ENCODE peak calls at places on chromosomes 5 and 9, in seven cellular contexts. J, F, I, G, H, K and Z are unnamed samples.

GRCh38 chr5:10555134-10555733 is 8.6 kb upstream of the ANKRD33B start:
- DNase-seq in F (no peak), H (peak; percentile 77), K (no peak), J (no peak), G (no peak), I (peak; percentile 54), Z (peak; percentile 93)

GRCh38 chr5:107601076-107601475 is 69.7 kb downstream of the EFNA5 start:
- DNase-seq in G (no peak), H (no peak), K (no peak), J (no peak), I (no peak), F (no peak), Z (no peak)

GRCh38 chr5:66669086-66669861 is 73.1 kb downstream of the MAST4 start:
- DNase-seq in F (no peak), G (no peak), K (no peak), J (peak; percentile 18), H (no peak), I (no peak), Z (no peak)

GRCh38 chr9:29644514-29644913 is 2071.2 kb upstream of the C9orf72 start:
- DNase-seq in K (no peak), H (no peak), J (no peak), F (no peak), I (no peak), G (no peak), Z (no peak)

GRCh38 chr5:17012289-17012688 is 76.2 kb upstream of the MYO10 start:
- DNase-seq in H (peak; percentile 16), K (no peak), F (no peak), J (no peak), I (peak; percentile 39), G (no peak), Z (peak; percentile 65)

GRCh38 chr9:8856686-8857329 is 1057.2 kb upstream of the DMAC1 start:
- DNase-seq in K (no peak), G (no peak), J (no peak), H (peak; percentile 76), F (no peak), I (no peak), Z (no peak)

GRCh38 chr9:109887079-109887478 is 107.1 kb downstream of the PALM2AKAP2 start:
- DNase-seq in G (no peak), J (no peak), F (no peak), H (no peak), K (peak; percentile 47), I (peak; percentile 47), Z (no peak)

GRCh38 chr5:145981612-145982571 is 45.5 kb downstream of the SH3RF2 start:
- DNase-seq in G (no peak), F (no peak), I (no peak), J (peak; percentile 26), H (no peak), K (no peak), Z (no peak)

GRCh38 chr9:101166717-101167116 is 138.2 kb downstream of the PLPPR1 start:
- DNase-seq in J (no peak), K (no peak), I (no peak), F (no peak), G (no peak), H (no peak), Z (no peak)

GRCh38 chr5:112634796-112635195 is 102.9 kb upstream of the APC start:
- DNase-seq in H (peak; percentile 33), J (no peak), G (no peak), I (no peak), K (no peak), F (no peak), Z (no peak)

GRCh38 chr5:140400730-140401361 is 787 bp upstream of the ANKHD1 start:
- DNase-seq in J (peak; percentile 96), I (peak; percentile 97), K (peak; percentile 95), F (peak; percentile 96), H (peak; percentile 100), G (peak; percentile 82), Z (peak; percentile 98)

GRCh38 chr5:1400211-1400855 is 44.9 kb downstream of the SLC6A3 start:
- DNase-seq in G (no peak), K (no peak), J (no peak), I (no peak), F (no peak), H (no peak), Z (no peak)

GRCh38 chr9:133160742-133161541 is 2.8 kb downstream of the GBGT1 start:
- DNase-seq in H (peak; percentile 70), G (no peak), I (peak; percentile 60), J (peak; percentile 78), F (peak; percentile 73), K (peak; percentile 51), Z (peak; percentile 59)

GRCh38 chr5:9051779-9052178 is 494.1 kb downstream of the SEMA5A start:
- DNase-seq in G (no peak), H (no peak), F (no peak), K (no peak), J (no peak), I (no peak), Z (no peak)

GRCh38 chr5:177402271-177403043 is 2.0 kb upstream of the PFN3 start:
- DNase-seq in K (peak; percentile 68), I (no peak), F (peak; percentile 87), J (peak; percentile 85), H (peak; percentile 92), G (peak; percentile 38), Z (peak; percentile 85)

GRCh38 chr9:23598994-23599393 is 227.0 kb downstream of the ELAVL2 start:
- DNase-seq in I (no peak), F (no peak), G (no peak), H (no peak), K (no peak), J (no peak), Z (no peak)

GRCh38 chr5:106288977-106289376 is 1381.8 kb downstream of the EFNA5 start:
- DNase-seq in H (no peak), J (no peak), I (no peak), G (no peak), K (no peak), F (no peak), Z (peak; percentile 24)

GRCh38 chr9:109912082-109912581 is 132.1 kb downstream of the PALM2AKAP2 start:
- DNase-seq in K (no peak), H (peak; percentile 28), J (no peak), I (no peak), G (no peak), F (no peak), Z (peak; percentile 65)

GRCh38 chr5:157842787-157843186 is 16.2 kb downstream of the CLINT1 start:
- DNase-seq in I (no peak), G (no peak), K (no peak), J (no peak), H (no peak), F (no peak), Z (no peak)

GRCh38 chr5:133817456-133817855 is 151.0 kb downstream of the C5orf15 start:
- DNase-seq in G (no peak), I (no peak), F (no peak), K (no peak), J (no peak), H (no peak), Z (no peak)

GRCh38 chr5:132639706-132640130 is 18.3 kb upstream of the IL13 start:
- DNase-seq in I (no peak), F (no peak), K (peak; percentile 64), G (no peak), H (no peak), J (no peak), Z (no peak)